ENCODE peak calls at places on chromosomes 12 and 14, in seven cellular contexts. C is mucosa of descending colon, I is A549, S is lower lobe of right lung, J is A673, R is BJ, Z is right atrium auricular region. T is an unnamed sample.

GRCh38 chr12:114499338-114499737 is 93.4 kb upstream of the TBX5 start:
- DNase-seq in J (no peak), C (no peak), I (no peak), R (peak; percentile 31), S (no peak), Z (no peak), T (no peak)

GRCh38 chr12:48744251-48745008 is 27.9 kb upstream of the CCNT1 start:
- DNase-seq in C (no peak), I (no peak), S (no peak), J (no peak), R (no peak), Z (no peak), T (no peak)

GRCh38 chr14:65159281-65160062 is 57.2 kb upstream of the MAX start:
- DNase-seq in R (no peak), J (no peak), C (no peak), I (no peak), S (no peak), Z (no peak), T (no peak)

GRCh38 chr14:102075155-102075554 is 11.7 kb downstream of the HSP90AA1 start:
- DNase-seq in R (no peak), I (no peak), Z (no peak), S (no peak), C (no peak), J (no peak), T (peak; percentile 36)

GRCh38 chr12:2098852-2099251 is 46.1 kb downstream of the CACNA1C start:
- DNase-seq in C (no peak), Z (no peak), J (no peak), I (no peak), S (no peak), R (no peak), T (no peak)

GRCh38 chr14:55309761-55310365 is 38.6 kb downstream of the FBXO34 start:
- DNase-seq in Z (no peak), I (no peak), R (no peak), J (peak; percentile 15), C (no peak), S (no peak), T (no peak)

GRCh38 chr14:77139540-77140342 is 1.9 kb downstream of the ZDHHC22 start:
- DNase-seq in Z (no peak), R (no peak), C (peak; percentile 47), S (no peak), I (peak; percentile 59), J (peak; percentile 72), T (no peak)

GRCh38 chr14:53957739-53958138 is 1.1 kb upstream of the BMP4 start:
- DNase-seq in J (no peak), R (no peak), Z (no peak), I (no peak), C (no peak), S (no peak), T (no peak)

GRCh38 chr14:63205850-63206249 is 1.6 kb downstream of the RHOJ start:
- DNase-seq in J (peak; percentile 44), Z (no peak), R (no peak), C (no peak), S (no peak), I (no peak), T (no peak)

GRCh38 chr14:23487216-23487615 is 17.7 kb downstream of the NGDN start:
- DNase-seq in R (no peak), S (no peak), J (no peak), Z (no peak), C (no peak), I (no peak), T (no peak)

GRCh38 chr12:122022393-122023338 is 982 bp downstream of the BCL7A start:
- DNase-seq in R (no peak), C (peak; percentile 56), J (peak; percentile 62), Z (no peak), I (no peak), S (no peak), T (no peak)

GRCh38 chr12:118098911-118099671 is 4.7 kb downstream of the VSIG10 start:
- DNase-seq in I (no peak), S (no peak), Z (no peak), C (peak; percentile 53), R (no peak), J (no peak), T (no peak)

GRCh38 chr12:46555379-46555778 is 182.8 kb upstream of the SLC38A2 start:
- DNase-seq in S (no peak), R (peak; percentile 80), C (no peak), I (no peak), Z (no peak), J (peak; percentile 68), T (no peak)

GRCh38 chr12:78034025-78034424 is 203.3 kb downstream of the NAV3 start:
- DNase-seq in I (no peak), Z (no peak), J (no peak), S (no peak), C (no peak), R (no peak), T (no peak)

GRCh38 chr12:90428881-90429280 is 526.1 kb downstream of the CCER1 start:
- DNase-seq in R (no peak), I (no peak), S (no peak), J (no peak), C (no peak), Z (no peak), T (no peak)

GRCh38 chr12:49365542-49365941 is 1.7 kb upstream of the SPATS2 start:
- DNase-seq in S (no peak), I (no peak), J (no peak), Z (no peak), R (no peak), C (no peak), T (no peak)

GRCh38 chr12:120224304-120225199 is 23.6 kb upstream of the RPLP0 start:
- DNase-seq in J (peak; percentile 86), Z (no peak), I (no peak), S (peak; percentile 88), C (peak; percentile 90), R (no peak), T (peak; percentile 68)

DNA sequence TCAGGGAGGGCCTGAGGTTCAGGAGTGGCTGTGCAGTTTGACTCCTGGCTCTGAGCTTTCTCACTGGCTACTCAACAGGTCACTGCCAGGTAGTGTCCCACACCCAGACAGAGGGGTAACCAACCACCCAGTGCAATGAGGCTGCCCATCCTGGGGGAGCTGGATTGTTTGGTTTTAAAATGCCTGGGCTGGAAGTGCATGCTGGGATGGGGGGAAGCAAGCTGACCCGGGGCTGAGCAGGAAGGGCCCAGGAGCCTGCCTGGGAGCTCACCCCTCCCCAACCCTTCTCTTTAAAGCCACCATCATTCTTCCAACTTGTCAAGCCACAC is 12.6 kb upstream of the ABHD12B start:
- DNase-seq in S (no peak), Z (no peak), I (no peak), C (no peak), J (no peak), R (no peak), T (no peak)
- H3K4me3 ChIP-seq in S (peak overlapping the region; percentile 65), Z (peak overlapping the region; percentile 61), I (peak overlapping the region; percentile 47), C (no peak overlapping the region), J (peak overlapping the region; percentile 49), R (no peak overlapping the region), T (peak overlapping the region; percentile 46)

DNA sequence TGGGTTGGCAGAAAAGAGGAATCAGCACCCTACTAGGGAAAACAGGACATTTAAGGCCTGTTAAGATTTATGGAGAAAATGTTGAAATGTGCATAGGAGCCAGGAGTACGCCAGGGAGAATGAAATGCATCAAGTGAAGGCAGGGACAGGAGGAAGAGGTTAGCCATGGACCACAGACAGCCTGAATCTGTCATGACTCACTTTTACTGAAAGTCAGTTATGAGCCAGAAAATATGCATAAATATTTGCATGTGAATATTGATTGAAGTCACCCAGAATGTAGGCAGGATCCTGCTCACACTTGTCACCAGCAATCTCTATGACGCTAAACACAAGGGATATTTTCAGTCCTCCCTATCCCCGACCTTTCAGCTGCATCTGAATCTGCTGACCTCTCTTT is 25.1 kb upstream of the CDK17 start:
- DNase-seq in R (peak; percentile 91), S (no peak), J (no peak), C (no peak), Z (no peak), I (no peak), T (no peak)
- H3K4me3 ChIP-seq in R (no peak overlapping the region), S (no peak overlapping the region), J (no peak overlapping the region), C (no peak overlapping the region), Z (no peak overlapping the region), I (no peak overlapping the region), T (no peak overlapping the region)

GRCh38 chr12:123089631-123090353 is 61.1 kb downstream of the PITPNM2 start:
- DNase-seq in I (peak; percentile 85), C (no peak), Z (no peak), S (no peak), R (peak; percentile 93), J (no peak), T (no peak)

GRCh38 chr12:123085730-123086487 is 65.0 kb downstream of the PITPNM2 start:
- DNase-seq in I (peak; percentile 90), S (no peak), Z (no peak), J (peak; percentile 41), R (no peak), C (no peak), T (peak; percentile 67)

GRCh38 chr12:123089125-123089524 is 61.8 kb downstream of the PITPNM2 start:
- DNase-seq in S (no peak), I (no peak), Z (no peak), C (no peak), R (no peak), J (no peak), T (no peak)

GRCh38 chr12:123083661-123084571 is 67.0 kb downstream of the PITPNM2 start:
- DNase-seq in J (no peak), Z (no peak), I (no peak), R (no peak), C (no peak), S (no peak), T (no peak)

DNA sequence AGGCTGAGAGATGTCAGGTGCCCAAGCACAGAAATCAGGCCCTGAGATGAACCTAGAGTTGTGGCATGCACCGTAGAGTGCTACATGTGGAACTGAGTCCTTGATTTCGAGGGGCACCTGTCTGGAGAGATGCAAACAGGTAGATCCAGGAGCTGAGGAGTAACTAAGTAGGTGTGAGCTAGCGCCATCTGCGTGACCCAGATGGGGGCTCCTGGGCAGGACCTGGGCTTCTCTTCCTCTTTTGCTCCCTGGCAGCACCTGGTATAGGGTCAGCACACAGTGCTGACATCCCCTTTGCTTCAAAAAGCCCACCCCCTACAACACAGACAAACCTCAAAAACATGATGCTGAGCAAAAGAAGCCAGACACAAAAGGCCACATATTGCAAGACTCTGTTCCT is 65.8 kb downstream of the PITPNM2 start:
- DNase-seq in I (no peak), C (no peak), R (no peak), S (no peak), Z (no peak), J (no peak), T (no peak)
- H3K4me3 ChIP-seq in I (no peak overlapping the region), C (no peak overlapping the region), R (no peak overlapping the region), S (no peak overlapping the region), Z (no peak overlapping the region), J (no peak overlapping the region), T (no peak overlapping the region)

DNA sequence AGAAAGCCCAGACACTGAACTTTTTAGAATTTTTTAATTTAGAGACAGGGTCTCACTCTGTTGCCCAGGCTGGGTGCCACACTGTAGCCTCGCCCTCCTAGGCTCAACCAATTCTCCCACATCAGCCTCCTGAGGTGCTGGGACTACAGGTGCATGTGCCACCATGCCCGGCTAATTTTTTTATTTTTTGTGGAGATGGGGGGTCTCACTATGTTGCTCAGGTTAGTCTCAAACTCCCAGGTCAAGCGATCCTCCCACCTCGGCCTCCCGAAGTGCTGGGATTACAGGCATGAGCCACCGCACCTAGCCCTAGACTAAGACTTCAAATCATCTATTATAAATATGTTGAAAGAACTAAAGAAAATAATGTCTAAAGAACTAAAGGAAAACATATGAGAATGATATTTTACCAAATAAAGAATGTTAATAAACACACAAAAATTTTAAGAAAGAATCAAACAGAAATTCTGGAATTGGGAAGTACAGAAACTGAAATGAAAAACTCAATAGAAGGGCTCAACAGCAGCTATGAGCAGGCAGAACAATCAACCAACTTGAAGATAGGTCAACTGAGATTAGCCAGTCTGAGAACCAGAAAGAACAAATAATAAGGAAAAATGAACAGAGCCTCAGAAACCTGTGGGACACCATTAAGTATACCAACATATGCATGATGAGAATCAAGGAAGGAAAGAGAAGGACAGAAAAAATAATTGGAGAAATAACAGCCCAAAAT is 26.2 kb upstream of the AP4S1 start:
- DNase-seq in C (no peak), S (no peak), I (no peak), R (no peak), Z (no peak), J (no peak), T (no peak)
- H3K4me3 ChIP-seq in C (no peak overlapping the region), S (no peak overlapping the region), I (no peak overlapping the region), R (no peak overlapping the region), Z (no peak overlapping the region), J (no peak overlapping the region), T (no peak overlapping the region)

T was measured in aorta.